ENCODE peak calls at places on chromosomes 6 and 20, in four cellular contexts. U, V, Z and W are unnamed samples.

GRCh38 chr6:36349240-36349639 is 12.6 kb upstream of the BNIP5 start:
- DNase-seq in Z (no peak), V (no peak), U (no peak), W (no peak)

GRCh38 chr6:101832371-101832770 is 438.9 kb downstream of the GRIK2 start:
- DNase-seq in Z (no peak), V (no peak), U (no peak), W (no peak)

GRCh38 chr6:170137176-170137891 is 153.5 kb downstream of the DLL1 start:
- DNase-seq in U (peak), Z (peak), V (no peak), W (no peak)

GRCh38 chr20:42688576-42688975 is 501.1 kb downstream of the PTPRT start:
- DNase-seq in Z (no peak), U (no peak), V (no peak), W (no peak)

GRCh38 chr6:72657798-72658197 is 35.9 kb downstream of the KCNQ5 start:
- DNase-seq in U (no peak), V (no peak), Z (peak), W (no peak)

GRCh38 chr6:116111552-116112528 is 11.2 kb downstream of the NT5DC1 start:
- DNase-seq in Z (peak), U (peak), V (no peak), W (no peak)

GRCh38 chr6:83966539-83966938 is 67.0 kb upstream of the MRAP2 start:
- DNase-seq in U (no peak), Z (no peak), V (no peak), W (no peak)

GRCh38 chr20:21615617-21616080 is 89.8 kb upstream of the PAX1 start:
- DNase-seq in V (no peak), Z (peak), U (peak), W (peak)

GRCh38 chr6:44456070-44456965 is 68.8 kb downstream of the CDC5L start:
- DNase-seq in Z (peak), V (no peak), U (peak), W (no peak)

GRCh38 chr6:169905041-169905807 is 153.8 kb downstream of the ERMARD start:
- DNase-seq in V (no peak), U (peak), Z (peak), W (peak)

GRCh38 chr20:44637490-44638372 is 13.8 kb downstream of the ADA start:
- DNase-seq in U (no peak), V (no peak), Z (peak), W (no peak)

GRCh38 chr20:53737404-53738038 is 143.9 kb upstream of the ZNF217 start:
- DNase-seq in U (no peak), V (no peak), Z (no peak), W (no peak)

GRCh38 chr6:130365166-130366010 is 429 bp upstream of the TMEM200A start:
- DNase-seq in Z (peak), U (peak), V (peak), W (peak)

GRCh38 chr6:136284909-136285308 is 4.7 kb downstream of the BCLAF1 start:
- DNase-seq in Z (peak), U (no peak), V (no peak), W (no peak)

GRCh38 chr6:63573140-63573898 is 1.0 kb downstream of the LOC128125822 start:
- DNase-seq in Z (peak), U (peak), V (peak), W (peak)

GRCh38 chr6:42727084-42727601 is 4.7 kb upstream of the PRPH2 start:
- DNase-seq in V (no peak), Z (no peak), U (peak), W (no peak)

GRCh38 chr6:15062311-15063252 is 183.3 kb upstream of the JARID2 start:
- DNase-seq in V (no peak), Z (peak), U (no peak), W (peak)

GRCh38 chr6:97765480-97765879 is 482.5 kb upstream of the MMS22L start:
- DNase-seq in V (no peak), Z (peak), U (no peak), W (peak)

GRCh38 chr20:38658879-38659612 is 57.4 kb downstream of the ARHGAP40 start:
- DNase-seq in Z (peak), V (no peak), U (no peak), W (no peak)

GRCh38 chr6:131216277-131216676 is 81.0 kb downstream of the AKAP7 start:
- DNase-seq in U (no peak), Z (no peak), V (no peak), W (no peak)

GRCh38 chr6:53192590-53193232 is 44.1 kb upstream of the GCM1 start:
- DNase-seq in Z (no peak), V (no peak), U (no peak), W (no peak)

GRCh38 chr6:1316482-1317220 is 4.8 kb downstream of the FOXQ1 start:
- DNase-seq in V (no peak), U (peak), Z (no peak), W (no peak)

GRCh38 chr6:25968769-25969168 is 6.2 kb downstream of the TRIM38 start:
- DNase-seq in V (no peak), Z (peak), U (no peak), W (peak)

GRCh38 chr20:53708129-53708968 is 114.7 kb upstream of the ZNF217 start:
- DNase-seq in V (no peak), Z (peak), U (no peak), W (peak)

GRCh38 chr6:85114583-85114939 is 335.3 kb upstream of the NT5E start:
- DNase-seq in V (no peak), U (no peak), Z (no peak), W (no peak)

GRCh38 chr6:85113934-85114582 is 335.8 kb upstream of the NT5E start:
- DNase-seq in U (no peak), Z (peak), V (peak), W (no peak)

GRCh38 chr6:85115876-85116275 is 334.0 kb upstream of the NT5E start:
- DNase-seq in Z (no peak), U (no peak), V (no peak), W (no peak)

GRCh38 chr6:85116475-85116874 is 333.4 kb upstream of the NT5E start:
- DNase-seq in U (no peak), Z (no peak), V (no peak), W (no peak)

DNA sequence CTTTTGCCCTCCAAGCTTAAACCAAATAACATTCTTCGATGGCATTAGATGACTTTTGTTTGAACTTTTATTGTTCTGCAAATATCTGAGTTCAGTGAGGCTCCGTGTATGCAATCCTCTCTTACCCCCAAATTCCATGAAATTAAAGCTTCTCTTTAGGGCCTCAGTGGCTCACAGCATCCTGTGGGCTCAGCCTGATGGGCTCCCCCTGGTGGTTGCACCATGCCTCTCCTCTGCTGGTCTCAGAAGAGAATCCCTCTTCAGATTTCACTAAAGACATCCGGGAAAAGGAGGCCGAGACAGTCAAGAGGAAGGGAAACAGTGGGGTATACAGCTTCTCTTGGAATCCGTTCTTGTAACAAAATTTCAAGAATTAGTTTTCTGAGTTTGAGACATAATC is 331.6 kb upstream of the NT5E start:
- DNase-seq in Z (no peak), V (no peak), U (no peak), W (no peak)
- TF ChIP-seq CTCF in Z (no peak), V (no peak), U (no peak), W (no peak)

GRCh38 chr20:62354811-62355341 is 12.2 kb downstream of the LAMA5 start:
- DNase-seq in V (no peak), U (no peak), Z (no peak), W (no peak)

GRCh38 chr20:62351469-62352401 is 15.4 kb downstream of the LAMA5 start:
- DNase-seq in Z (no peak), V (no peak), U (no peak), W (no peak)

GRCh38 chr20:62354031-62354808 is 12.9 kb downstream of the LAMA5 start:
- DNase-seq in Z (no peak), U (no peak), V (no peak), W (no peak)

GRCh38 chr20:62352402-62353288 is 14.5 kb downstream of the LAMA5 start:
- DNase-seq in U (peak), Z (peak), V (no peak), W (no peak)

GRCh38 chr20:62353289-62354030 is 13.7 kb downstream of the LAMA5 start:
- DNase-seq in Z (no peak), V (no peak), U (no peak), W (no peak)
- H3K4me3 ChIP-seq in Z (no peak), V (no peak), U (no peak), W (no peak)

GRCh38 chr6:107657755-107658461 is 166.2 kb downstream of the SCML4 start:
- DNase-seq in Z (peak), U (peak), V (no peak), W (peak)
- TF ChIP-seq CTCF in Z (peak), U (no peak), V (no peak), W (peak)

GRCh38 chr6:46246727-46247126 is 75.9 kb upstream of the ENPP5 start:
- DNase-seq in U (no peak), Z (no peak), V (no peak), W (no peak)

GRCh38 chr6:46246081-46246480 is 75.3 kb upstream of the ENPP5 start:
- DNase-seq in U (no peak), V (no peak), Z (peak), W (no peak)

GRCh38 chr6:46251583-46252339 is 81.0 kb upstream of the ENPP5 start:
- DNase-seq in Z (no peak), V (no peak), U (no peak), W (no peak)

GRCh38 chr6:46244670-46245069 is 73.9 kb upstream of the ENPP5 start:
- DNase-seq in Z (no peak), V (no peak), U (no peak), W (no peak)

DNA sequence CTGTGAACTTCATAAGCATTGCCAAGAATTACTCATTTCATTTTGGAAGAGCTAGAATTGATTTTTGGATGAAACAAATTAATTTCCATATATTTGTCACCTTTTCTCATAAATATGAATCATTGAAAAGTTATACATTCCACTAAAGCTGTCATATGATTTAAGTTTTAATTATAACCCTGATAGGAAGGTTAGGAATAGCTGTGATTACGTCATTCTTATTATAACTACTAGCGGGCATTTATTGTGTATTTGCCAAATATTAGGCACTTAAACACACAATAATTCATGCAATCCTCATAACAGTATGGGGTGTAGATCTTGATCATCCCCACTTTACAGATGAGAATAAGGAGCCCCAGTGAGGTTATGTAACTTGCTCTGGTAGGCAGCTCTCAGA is 77.4 kb upstream of the ENPP5 start:
- DNase-seq in V (no peak), U (no peak), Z (no peak), W (no peak)
- H3K4me3 ChIP-seq in V (no peak), U (no peak), Z (no peak), W (no peak)

DNA sequence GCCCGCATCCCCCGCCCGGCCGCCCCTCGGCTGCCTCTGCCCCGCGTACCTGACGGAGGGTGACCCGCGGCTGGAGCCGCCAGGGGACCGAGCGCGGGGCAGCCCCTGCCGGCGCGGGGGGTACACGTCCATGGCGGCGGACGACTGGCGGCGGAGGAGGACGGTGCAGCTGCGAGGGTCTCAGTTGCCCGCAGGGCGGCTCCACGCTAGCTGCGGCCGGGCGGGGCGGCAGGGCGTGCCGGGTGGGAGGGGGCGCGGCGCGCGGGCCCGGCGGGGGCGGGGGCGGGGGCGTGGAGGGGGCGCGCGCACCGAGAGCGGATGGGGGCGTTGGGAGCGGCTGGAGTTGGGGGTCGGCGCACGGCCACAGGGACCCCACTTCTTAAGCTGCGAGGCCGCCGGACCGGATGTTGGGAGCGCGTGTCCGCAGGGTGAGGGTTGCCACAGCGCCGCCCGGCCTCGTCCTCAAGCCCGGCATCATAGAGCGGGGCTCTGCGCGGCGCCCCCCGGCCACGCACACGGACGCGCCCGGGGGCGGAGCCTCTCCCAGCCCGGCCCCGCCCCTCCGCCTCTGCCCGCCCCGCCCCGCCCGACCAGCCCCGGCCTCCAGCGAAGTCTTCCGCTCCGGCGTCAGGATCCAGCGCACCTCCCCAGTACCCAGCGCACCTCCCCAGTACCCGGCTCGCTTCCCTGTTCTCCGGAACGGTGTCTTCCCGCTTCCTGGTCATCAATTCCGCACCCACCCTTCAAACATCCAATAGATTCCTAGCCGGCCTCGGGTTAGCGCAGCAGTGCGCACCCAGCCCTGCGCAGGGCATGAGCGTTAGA is at the start of gene DNAAF9:
- DNase-seq in V (peak), Z (peak), U (peak), W (peak)
- TF ChIP-seq CTCF in V (peak), Z (peak), U (peak), W (peak)

GRCh38 chr6:27500177-27500576 is 27.3 kb upstream of the ZNF184 start:
- DNase-seq in V (no peak), Z (no peak), U (no peak), W (no peak)

GRCh38 chr6:27494987-27495385 is 22.1 kb upstream of the ZNF184 start:
- DNase-seq in U (no peak), V (no peak), Z (no peak), W (no peak)

GRCh38 chr6:27494103-27494502 is 21.2 kb upstream of the ZNF184 start:
- DNase-seq in Z (no peak), V (no peak), U (no peak), W (no peak)

GRCh38 chr6:27492776-27493175 is 19.9 kb upstream of the ZNF184 start:
- DNase-seq in U (no peak), V (no peak), Z (no peak), W (no peak)

DNA sequence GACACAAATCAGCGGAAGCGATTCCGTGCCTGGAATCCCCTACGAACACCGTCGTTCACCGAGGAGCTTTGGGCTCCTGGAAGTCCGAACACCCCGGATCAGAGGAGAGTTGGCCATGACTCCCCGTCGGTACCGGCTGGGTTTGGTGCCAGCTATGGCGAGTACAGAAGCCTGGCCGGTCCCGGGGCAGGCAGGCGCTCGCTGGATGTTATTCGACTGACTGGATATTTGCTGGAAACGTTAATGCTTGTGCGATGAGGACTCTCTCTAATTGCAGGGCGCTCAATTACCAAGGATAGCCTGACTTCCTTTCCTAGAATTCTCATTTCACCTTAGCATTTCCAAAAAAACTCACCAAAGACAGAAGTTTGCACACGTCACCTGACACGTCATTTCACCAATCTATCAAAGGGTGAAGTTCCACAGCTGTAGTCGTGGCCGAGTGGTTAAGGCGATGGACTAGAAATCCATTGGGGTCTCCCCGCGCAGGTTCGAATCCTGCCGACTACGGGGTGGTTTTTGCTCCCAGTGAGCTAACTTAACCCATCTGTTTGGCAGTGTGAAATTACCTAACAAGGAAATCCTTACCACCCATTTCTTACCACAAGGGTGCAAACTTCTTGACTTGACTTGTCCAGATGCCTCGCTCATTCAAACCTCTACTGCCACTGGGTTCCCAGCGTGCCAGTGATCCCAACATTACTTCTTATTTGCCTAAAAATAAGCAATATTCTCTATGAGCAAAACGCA is 22.7 kb upstream of the ZNF184 start:
- DNase-seq in U (no peak), V (peak), Z (peak), W (no peak)
- H3K4me3 ChIP-seq in U (peak), V (peak), Z (peak), W (peak)

GRCh38 chr6:144150673-144151009 is 324 bp downstream of the STX11 start:
- DNase-seq in Z (peak), V (no peak), U (no peak), W (no peak)
- TF ChIP-seq CTCF in Z (peak), V (no peak), U (peak), W (peak)

DNA sequence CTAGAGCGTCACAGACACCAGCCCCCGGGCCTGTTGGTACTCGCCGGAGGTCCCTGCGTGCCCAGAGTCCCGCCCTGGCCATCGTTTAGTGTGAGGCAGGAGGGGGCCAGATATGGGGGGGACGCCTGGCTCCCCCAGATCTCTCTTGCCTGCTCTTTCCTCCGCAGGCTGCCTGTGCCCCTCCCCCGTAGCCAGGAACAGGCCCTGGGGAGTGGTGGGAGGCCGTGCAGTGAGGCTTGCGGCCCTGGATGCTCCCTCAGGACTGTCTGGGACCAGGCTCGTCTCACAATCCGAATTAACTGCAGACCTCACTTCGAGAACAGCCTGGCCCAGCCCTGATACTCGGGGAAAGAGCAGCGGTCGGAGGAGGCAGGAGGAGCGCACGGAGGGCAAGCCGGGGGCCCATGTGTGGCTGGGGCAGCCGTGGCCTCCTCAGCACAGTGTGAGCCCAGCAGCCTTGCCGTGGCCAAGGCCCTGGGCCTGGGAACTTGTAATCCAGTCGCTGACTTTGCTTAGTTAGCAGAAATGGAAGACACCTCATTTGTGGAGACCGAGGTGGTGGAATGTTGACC is 28.7 kb downstream of the FRMD1 start:
- DNase-seq in V (no peak), U (no peak), Z (no peak), W (no peak)
- H3K4me3 ChIP-seq in V (no peak), U (no peak), Z (no peak), W (no peak)

GRCh38 chr6:105747823-105748405 is 338.2 kb upstream of the PRDM1 start:
- DNase-seq in V (no peak), Z (no peak), U (no peak), W (no peak)

GRCh38 chr6:105745464-105746129 is 340.5 kb upstream of the PRDM1 start:
- DNase-seq in V (no peak), Z (no peak), U (no peak), W (no peak)

GRCh38 chr6:105746539-105746938 is 339.6 kb upstream of the PRDM1 start:
- DNase-seq in V (no peak), U (no peak), Z (no peak), W (no peak)

GRCh38 chr6:105744815-105745214 is 341.3 kb upstream of the PRDM1 start:
- DNase-seq in U (no peak), V (no peak), Z (no peak), W (no peak)

DNA sequence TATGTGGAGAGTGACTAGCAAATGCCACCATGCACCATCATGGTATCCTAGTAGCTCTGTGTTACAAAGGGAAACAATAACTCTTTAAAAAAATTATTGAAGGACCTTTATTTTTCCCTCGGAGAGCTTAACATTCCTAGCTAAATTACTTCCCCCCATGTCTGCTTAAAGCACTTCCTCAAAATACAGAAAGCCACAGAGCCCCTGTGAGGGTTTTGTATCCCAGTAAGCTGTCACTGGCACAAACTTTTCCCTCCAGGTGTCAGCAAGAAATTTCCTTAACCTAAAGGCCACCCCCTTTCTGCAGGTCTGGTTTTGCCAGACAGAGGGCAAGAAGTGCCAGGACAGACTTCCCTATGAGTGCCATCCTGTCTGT is 340.0 kb upstream of the PRDM1 start:
- DNase-seq in V (no peak), Z (no peak), U (no peak), W (no peak)
- TF ChIP-seq CTCF in V (no peak), Z (no peak), U (no peak), W (no peak)